ENCODE peak calls at places on chromosomes 7 and 10, in five cellular contexts. D is NCI-H1436, V is adipocyte, S is iris pigment epithelial cell, X is substantia nigra. F is an unnamed sample.

GRCh38 chr10:112280205-112280921 is 2.8 kb upstream of the TECTB start:
- DNase-seq in D (no peak), V (no peak), S (no peak), X (no peak), F (no peak)

GRCh38 chr7:6022671-6023070 is 8.5 kb upstream of the ANKRD61 start:
- DNase-seq in D (no peak), V (no peak), S (no peak), X (no peak), F (no peak)

GRCh38 chr7:24970676-24971075 is 9.3 kb downstream of the OSBPL3 start:
- DNase-seq in D (no peak), V (no peak), S (peak; percentile 59), X (no peak), F (no peak)

GRCh38 chr10:6409982-6410694 is 169.9 kb downstream of the PRKCQ start:
- DNase-seq in D (no peak), V (peak; percentile 78), S (peak; percentile 88), X (no peak), F (peak; percentile 17)

GRCh38 chr10:48606530-48607355 is 1.9 kb upstream of the ARHGAP22 start:
- DNase-seq in D (no peak), V (peak; percentile 96), S (peak; percentile 95), X (no peak), F (peak; percentile 38)

GRCh38 chr10:62426086-62426485 is 51.9 kb downstream of the ZNF365 start:
- DNase-seq in D (no peak), V (no peak), S (peak; percentile 34), X (no peak), F (no peak)

GRCh38 chr10:54501919-54502318 is 299.1 kb downstream of the PCDH15 start:
- DNase-seq in D (no peak), V (no peak), S (no peak), X (no peak), F (no peak)

GRCh38 chr10:47360419-47361040 is 12.4 kb downstream of the RBP3 start:
- DNase-seq in D (no peak), V (no peak), S (no peak), X (no peak), F (no peak)

GRCh38 chr7:97798036-97799019 is 66.4 kb downstream of the TAC1 start:
- DNase-seq in D (no peak), V (no peak), S (no peak), X (no peak), F (no peak)

GRCh38 chr10:14904316-14904732 is 25.7 kb downstream of the SUV39H2 start:
- DNase-seq in D (peak; percentile 1), V (peak; percentile 55), S (peak; percentile 30), X (no peak), F (no peak)

GRCh38 chr7:22667562-22668239 is 59.3 kb upstream of the IL6 start:
- DNase-seq in D (no peak), V (peak; percentile 55), S (peak; percentile 91), X (no peak), F (no peak)

GRCh38 chr7:140229101-140229525 is 52.3 kb upstream of the KDM7A start:
- DNase-seq in D (no peak), V (no peak), S (no peak), X (no peak), F (no peak)

GRCh38 chr7:81604075-81604807 is 165.6 kb downstream of the HGF start:
- DNase-seq in D (no peak), V (no peak), S (peak; percentile 95), X (no peak), F (no peak)

GRCh38 chr10:8071666-8072065 is 17.2 kb downstream of the GATA3 start:
- DNase-seq in D (no peak), V (no peak), S (no peak), X (no peak), F (no peak)

GRCh38 chr10:70832852-70833542 is 17.2 kb downstream of the SGPL1 start:
- DNase-seq in D (no peak), V (peak; percentile 80), S (peak; percentile 96), X (no peak), F (no peak)

GRCh38 chr10:133445268-133445732 is 8.4 kb upstream of the SCART1 start:
- DNase-seq in D (no peak), V (no peak), S (no peak), X (no peak), F (no peak)

GRCh38 chr10:3116508-3117100 is 49.3 kb downstream of the PFKP start:
- DNase-seq in D (no peak), V (no peak), S (no peak), X (no peak), F (no peak)

GRCh38 chr7:155454183-155455112 is 3.5 kb upstream of the EN2 start:
- DNase-seq in D (no peak), V (no peak), S (no peak), X (no peak), F (no peak)

GRCh38 chr7:28354601-28355062 is 57.7 kb upstream of the CREB5 start:
- DNase-seq in D (peak; percentile 13), V (peak; percentile 66), S (peak; percentile 71), X (no peak), F (no peak)

GRCh38 chr7:16813232-16813616 is 8.4 kb upstream of the AGR2 start:
- DNase-seq in D (no peak), V (no peak), S (no peak), X (no peak), F (no peak)

GRCh38 chr7:923108-924041 is 31.1 kb downstream of the ADAP1 start:
- DNase-seq in D (no peak), V (no peak), S (peak; percentile 25), X (no peak), F (peak; percentile 89)

GRCh38 chr10:2620827-2621521 is 446.4 kb upstream of the PFKP start:
- DNase-seq in D (no peak), V (no peak), S (no peak), X (no peak), F (no peak)

GRCh38 chr7:15504376-15504775 is 57.4 kb downstream of the AGMO start:
- DNase-seq in D (no peak), V (no peak), S (no peak), X (no peak), F (no peak)

GRCh38 chr7:46534593-46535271 is 613.7 kb upstream of the IGFBP3 start:
- DNase-seq in D (no peak), V (no peak), S (peak; percentile 96), X (no peak), F (no peak)

GRCh38 chr7:28298870-28299484 is 113.3 kb upstream of the CREB5 start:
- DNase-seq in D (peak; percentile 72), V (peak; percentile 88), S (peak; percentile 60), X (peak; percentile 36), F (no peak)

GRCh38 chr10:14093735-14094484 is 236.8 kb downstream of the FRMD4A start:
- DNase-seq in D (no peak), V (peak; percentile 81), S (peak; percentile 58), X (no peak), F (no peak)

F was measured in NK-92 treated with Interleukin-12 subunit alpha and Interleukin-12 subunit beta, amount 100 ng/mL, for 24 hours.